ENCODE peak calls at places on chromosomes 4 and X, in six cellular contexts. I is skeletal muscle cell; K is neural progenitor cell; Q is A673; A is CD4-positive, CD25-positive, alpha-beta regulatory T cell; P is aorta. T is an unnamed sample.

GRCh38 chr4:1337951-1338751 is 8.9 kb upstream of the UVSSA start:
- DNase-seq in Q (no peak), K (no peak), P (no peak), A (no peak), I (no peak), T (no peak)

GRCh38 chr4:156889616-156890594 is 81.7 kb downstream of the PDGFC start:
- DNase-seq in Q (no peak), K (no peak), P (no peak), A (no peak), I (peak), T (no peak)

GRCh38 chrX:151505796-151506195 is 57.7 kb upstream of the PASD1 start:
- DNase-seq in P (no peak), Q (peak), A (peak), K (peak), I (no peak), T (no peak)

GRCh38 chr4:8277356-8278008 is 7.9 kb downstream of the HTRA3 start:
- DNase-seq in A (no peak), Q (no peak), I (no peak), K (no peak), P (peak), T (no peak)

GRCh38 chr4:154526151-154526550 is 24.0 kb downstream of the PLRG1 start:
- DNase-seq in I (no peak), A (no peak), K (no peak), P (no peak), Q (no peak), T (no peak)

GRCh38 chr4:123495530-123495929 is 98.9 kb downstream of the SPRY1 start:
- DNase-seq in A (no peak), I (no peak), P (no peak), K (no peak), Q (no peak), T (no peak)

GRCh38 chrX:10769165-10769564 is 148.8 kb upstream of the MID1 start:
- DNase-seq in K (peak), I (no peak), Q (peak), A (peak), P (no peak), T (peak)

GRCh38 chrX:149497054-149497453 is 8.1 kb downstream of the IDS start:
- DNase-seq in A (no peak), I (no peak), K (no peak), Q (no peak), P (no peak), T (no peak)

GRCh38 chr4:66489370-66489769 is 819.1 kb upstream of the EPHA5 start:
- DNase-seq in K (no peak), I (no peak), A (no peak), Q (no peak), P (no peak), T (no peak)

GRCh38 chr4:168880811-168881595 is 129.1 kb downstream of the CBR4 start:
- DNase-seq in A (no peak), P (no peak), K (no peak), Q (no peak), I (no peak), T (no peak)

GRCh38 chr4:8435656-8436121 is 4.8 kb downstream of the ACOX3 start:
- DNase-seq in Q (no peak), K (no peak), A (peak), P (no peak), I (no peak), T (peak)

GRCh38 chr4:53233396-53233795 is 132.5 kb downstream of the SCFD2 start:
- DNase-seq in K (no peak), Q (no peak), A (no peak), I (peak), P (no peak), T (no peak)

GRCh38 chr4:100906973-100907372 is 389.2 kb upstream of the EMCN start:
- DNase-seq in I (no peak), Q (no peak), P (no peak), K (no peak), A (no peak), T (no peak)

GRCh38 chrX:118550792-118551191 is 55.2 kb downstream of the DOCK11 start:
- DNase-seq in P (no peak), Q (no peak), A (no peak), I (no peak), K (no peak), T (no peak)

GRCh38 chr4:61532324-61532723 is 332.2 kb downstream of the ADGRL3 start:
- DNase-seq in K (peak), A (no peak), P (no peak), I (peak), Q (no peak), T (no peak)

GRCh38 chr4:169229571-169230028 is 41.2 kb downstream of the SH3RF1 start:
- DNase-seq in A (no peak), I (peak), K (no peak), Q (peak), P (no peak), T (no peak)

GRCh38 chr4:112058433-112058832 is 86.8 kb upstream of the FAM241A start:
- DNase-seq in Q (no peak), A (no peak), P (no peak), I (no peak), K (no peak), T (no peak)

GRCh38 chr4:103201724-103202123 is 3.6 kb upstream of the CENPE start:
- DNase-seq in P (no peak), A (no peak), Q (no peak), K (peak), I (no peak), T (no peak)

GRCh38 chr4:154911608-154912098 is 130.6 kb downstream of the RBM46 start:
- DNase-seq in P (no peak), Q (no peak), K (no peak), A (no peak), I (no peak), T (no peak)

DNA sequence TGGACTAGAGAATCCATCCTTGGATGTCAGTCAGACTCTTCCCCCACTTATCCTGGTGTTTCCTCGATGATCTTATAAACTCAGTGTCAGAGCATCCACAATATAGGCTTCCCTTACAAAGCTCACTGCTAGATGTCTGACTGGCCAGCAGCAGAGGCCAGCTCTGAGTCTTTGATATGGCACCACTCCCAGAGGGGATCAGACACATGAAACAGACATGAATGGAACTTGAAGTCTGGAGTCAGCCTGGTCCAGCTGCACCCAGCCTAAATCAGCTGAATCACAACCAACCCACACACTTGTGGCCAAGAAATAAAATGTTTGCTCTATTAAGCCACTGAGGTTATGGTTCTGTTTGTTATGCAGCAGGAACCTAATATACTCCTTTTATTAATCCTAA is 129.6 kb upstream of the MED14 start:
- DNase-seq in Q (no peak), K (no peak), I (no peak), A (no peak), P (no peak), T (no peak)
- H3K4me3 ChIP-seq in Q (no peak), K (no peak), I (no peak), A (no peak), P (no peak), T (no peak)

GRCh38 chr4:98867648-98868047 is 61.3 kb downstream of the EIF4E start:
- DNase-seq in P (no peak), Q (no peak), A (no peak), I (no peak), K (no peak), T (no peak)

DNA sequence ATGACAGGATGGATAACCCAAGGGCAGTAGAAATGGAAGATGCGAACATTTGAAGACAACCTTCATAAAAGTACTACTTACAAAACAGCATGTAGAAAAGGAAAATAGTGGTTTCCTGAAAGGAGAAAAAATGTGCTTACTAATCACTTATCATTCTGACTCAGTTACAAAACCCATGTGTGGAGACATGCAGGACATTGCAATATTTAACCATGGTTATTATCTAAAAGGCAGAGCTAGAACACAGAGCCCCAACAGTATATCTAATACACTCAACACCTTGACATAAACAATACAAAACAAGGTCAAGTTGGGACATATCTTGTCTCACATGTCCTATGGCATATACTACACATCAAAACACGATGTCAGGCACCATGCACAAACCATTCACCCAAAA is 55.9 kb downstream of the EIF4E start:
- DNase-seq in P (no peak), I (no peak), K (no peak), Q (no peak), A (no peak), T (no peak)
- H3K4me3 ChIP-seq in P (no peak), I (no peak), K (no peak), Q (no peak), A (no peak), T (no peak)

GRCh38 chr4:76610751-76611150 is 175.7 kb downstream of the SHROOM3 start:
- DNase-seq in A (no peak), P (no peak), K (no peak), I (no peak), Q (no peak), T (no peak)

GRCh38 chr4:76614589-76614988 is 179.6 kb downstream of the SHROOM3 start:
- DNase-seq in P (peak), A (no peak), K (no peak), Q (no peak), I (no peak), T (no peak)

GRCh38 chr4:76611164-76611563 is 176.1 kb downstream of the SHROOM3 start:
- DNase-seq in A (no peak), Q (no peak), K (no peak), I (no peak), P (no peak), T (no peak)

GRCh38 chr4:76607846-76608245 is 172.8 kb downstream of the SHROOM3 start:
- DNase-seq in I (no peak), Q (no peak), A (no peak), P (no peak), K (no peak), T (no peak)

DNA sequence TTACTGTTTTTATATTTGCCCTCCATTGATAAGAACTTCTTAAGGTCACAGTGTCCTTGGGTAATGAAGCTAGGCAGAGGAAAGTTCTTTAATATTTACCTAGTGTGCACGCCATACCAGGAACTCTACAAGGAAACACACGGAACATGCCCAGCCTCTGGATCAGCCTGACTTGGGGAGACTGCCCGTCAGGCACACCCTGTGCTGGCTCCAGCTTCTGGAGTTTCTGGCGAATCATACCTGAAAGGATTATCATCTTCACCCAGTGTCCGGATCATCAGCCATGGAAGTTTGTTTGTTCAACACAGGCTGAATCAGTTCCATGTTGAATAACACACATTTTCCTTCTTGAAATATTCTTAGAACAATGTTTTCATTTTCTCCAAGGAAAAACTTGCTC is 176.6 kb downstream of the SHROOM3 start:
- DNase-seq in K (no peak), P (no peak), A (no peak), Q (no peak), I (no peak), T (no peak)
- H3K4me3 ChIP-seq in K (no peak), P (no peak), A (no peak), Q (no peak), I (no peak), T (no peak)

GRCh38 chrX:46978341-46979291 is 66.4 kb downstream of the JADE3 start:
- DNase-seq in P (peak), Q (peak), A (peak), I (no peak), K (peak), T (peak)

GRCh38 chrX:46979340-46979739 is 67.1 kb downstream of the JADE3 start:
- DNase-seq in A (no peak), P (no peak), K (no peak), I (no peak), Q (peak), T (no peak)
- H3K4me3 ChIP-seq in A (no peak), P (no peak), K (no peak), I (no peak), Q (no peak), T (no peak)

GRCh38 chrX:54423161-54423888 is 16.9 kb upstream of the TSR2 start:
- DNase-seq in P (no peak), A (peak), Q (no peak), K (peak), I (no peak), T (no peak)
- H3K4me3 ChIP-seq in P (no peak), A (no peak), Q (no peak), K (no peak), I (no peak), T (no peak)

GRCh38 chr4:185956546-185956945 is 112.4 kb upstream of the TLR3 start:
- DNase-seq in K (no peak), P (no peak), I (no peak), A (no peak), Q (no peak), T (no peak)
- H3K4me3 ChIP-seq in K (peak), P (no peak), I (no peak), A (no peak), Q (no peak), T (no peak)

T was measured in CD4-positive, alpha-beta memory T cell.